ENCODE peak calls at places on chromosomes 13 and 19, in five cellular contexts. Z, F, N, B and K are unnamed samples.

GRCh38 chr19:38274734-38275133 is 10.4 kb downstream of the SPINT2 start:
- DNase-seq in Z (peak; percentile 61), F (peak; percentile 58), N (no peak), B (no peak), K (peak; percentile 52)

GRCh38 chr19:19204181-19204580 is 967 bp upstream of the NR2C2AP start:
- DNase-seq in Z (no peak), F (no peak), N (no peak), B (no peak), K (no peak)

GRCh38 chr13:73625562-73626339 is 508.5 kb downstream of the KLF12 start:
- DNase-seq in Z (no peak), F (no peak), N (no peak), B (no peak), K (no peak)

GRCh38 chr13:40974460-40975407 is 44.4 kb downstream of the ELF1 start:
- DNase-seq in Z (no peak), F (no peak), N (peak; percentile 51), B (no peak), K (peak; percentile 20)

GRCh38 chr19:43626838-43627237 is 7.4 kb upstream of the ZNF428 start:
- DNase-seq in Z (no peak), F (no peak), N (no peak), B (no peak), K (no peak)

GRCh38 chr13:22861958-22862466 is 318.8 kb upstream of the SGCG start:
- DNase-seq in Z (no peak), F (no peak), N (no peak), B (no peak), K (no peak)

GRCh38 chr19:38701455-38702063 is 42.7 kb downstream of the CAPN12 start:
- DNase-seq in Z (no peak), F (no peak), N (no peak), B (no peak), K (peak; percentile 61)

GRCh38 chr19:21158523-21159135 is 16.8 kb downstream of the ZNF431 start:
- DNase-seq in Z (no peak), F (no peak), N (no peak), B (no peak), K (no peak)

GRCh38 chr13:102191951-102192461 is 209.8 kb downstream of the FGF14 start:
- DNase-seq in Z (no peak), F (no peak), N (peak; percentile 4), B (no peak), K (no peak)

GRCh38 chr13:98386632-98387031 is 190.3 kb downstream of the STK24 start:
- DNase-seq in Z (no peak), F (no peak), N (no peak), B (no peak), K (no peak)

GRCh38 chr13:40910324-40911050 is 108.6 kb downstream of the ELF1 start:
- DNase-seq in Z (no peak), F (no peak), N (no peak), B (no peak), K (no peak)

GRCh38 chr19:34808566-34808965 is 35.6 kb upstream of the ZNF599 start:
- DNase-seq in Z (no peak), F (no peak), N (peak; percentile 13), B (no peak), K (no peak)

GRCh38 chr13:26722321-26722720 is 38.3 kb downstream of the GPR12 start:
- DNase-seq in Z (no peak), F (no peak), N (no peak), B (no peak), K (no peak)

GRCh38 chr19:33296473-33297060 is 5.8 kb downstream of the CEBPA start:
- DNase-seq in Z (no peak), F (no peak), N (no peak), B (no peak), K (no peak)

GRCh38 chr13:113874177-113874576 is 10.3 kb upstream of the GAS6 start:
- DNase-seq in Z (no peak), F (no peak), N (no peak), B (no peak), K (no peak)

GRCh38 chr19:10692673-10693264 is 8.5 kb upstream of the QTRT1 start:
- DNase-seq in Z (no peak), F (no peak), N (no peak), B (no peak), K (no peak)
- TF ChIP-seq POLR2AphosphoS5 in Z (no peak), F (no peak), N (no peak), B (no peak), K (no peak)

GRCh38 chr19:40549007-40549708 is 27.5 kb upstream of the SHKBP1 start:
- DNase-seq in Z (no peak), F (peak; percentile 42), N (peak; percentile 42), B (peak; percentile 72), K (peak; percentile 59)
- TF ChIP-seq POLR2A in Z (no peak), F (no peak), N (no peak), B (no peak), K (no peak)

GRCh38 chr19:47523473-47523872 is 8.6 kb upstream of the NAPA start:
- DNase-seq in Z (no peak), F (no peak), N (peak; percentile 65), B (no peak), K (peak; percentile 58)

GRCh38 chr19:47520839-47521238 is 6.0 kb upstream of the NAPA start:
- DNase-seq in Z (no peak), F (no peak), N (no peak), B (no peak), K (no peak)

GRCh38 chr19:47520343-47520806 is 5.5 kb upstream of the NAPA start:
- DNase-seq in Z (no peak), F (no peak), N (no peak), B (no peak), K (no peak)

GRCh38 chr19:47518854-47519253 is 4.0 kb upstream of the NAPA start:
- DNase-seq in Z (no peak), F (no peak), N (no peak), B (no peak), K (no peak)

DNA sequence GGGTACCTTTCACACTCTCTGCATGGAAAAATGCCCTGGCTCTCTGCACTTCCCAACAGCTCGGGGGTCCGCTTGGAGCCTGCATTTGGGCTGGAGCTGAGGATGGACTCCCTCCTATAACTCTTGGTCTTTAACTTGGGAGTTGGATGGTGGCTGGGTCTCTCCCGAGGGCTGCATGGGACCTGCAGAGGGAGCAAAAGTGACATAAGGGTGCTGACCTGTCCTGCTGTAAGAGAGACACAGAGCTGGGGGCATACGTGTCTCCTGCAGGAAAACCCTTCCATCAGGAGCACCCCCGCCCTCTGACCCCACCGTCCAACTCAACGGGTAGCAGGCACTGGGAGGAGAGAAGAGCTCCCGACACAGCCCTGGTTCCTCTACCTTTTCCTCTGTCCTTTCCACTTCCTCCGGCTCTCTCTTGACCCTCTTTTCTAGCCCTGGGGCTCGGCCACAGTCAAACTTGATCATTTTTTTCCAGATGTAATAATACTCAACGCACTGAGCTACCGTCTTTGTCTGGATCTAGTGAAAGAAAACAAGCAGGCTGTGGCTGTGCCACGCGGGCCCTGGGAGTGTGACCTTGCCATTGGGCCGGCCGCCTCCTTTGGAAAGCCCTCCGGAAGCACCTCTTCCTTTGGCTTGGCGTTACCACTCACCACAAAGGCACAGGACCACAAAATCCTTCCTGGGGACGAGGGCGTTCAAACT is 6.8 kb upstream of the NAPA start:
- DNase-seq in Z (no peak), F (no peak), N (no peak), B (no peak), K (no peak)
- H3K27me3 ChIP-seq in Z (no peaks in the 10 kb centered on the region), F (no peaks in the 10 kb centered on the region), N (no peaks in the 10 kb centered on the region), B (peaks cover 24% of the 10 kb centered on the region), K (no peaks in the 10 kb centered on the region)

GRCh38 chr13:75549262-75550158 is at the start of gene UCHL3:
- DNase-seq in Z (peak; percentile 91), F (peak; percentile 92), N (peak; percentile 95), B (peak; percentile 98), K (peak; percentile 98)
- TF ChIP-seq POLR2AphosphoS5 in Z (peak; percentile 74), F (peak; percentile 92), N (no peak), B (peak; percentile 81), K (peak; percentile 82)

GRCh38 chr13:106917024-106917491 is 349.1 kb upstream of the ARGLU1 start:
- DNase-seq in Z (no peak), F (no peak), N (no peak), B (no peak), K (no peak)

GRCh38 chr13:106919638-106920037 is 351.7 kb upstream of the ARGLU1 start:
- DNase-seq in Z (no peak), F (no peak), N (peak; percentile 99), B (no peak), K (no peak)

GRCh38 chr13:106916329-106916728 is 348.4 kb upstream of the ARGLU1 start:
- DNase-seq in Z (no peak), F (no peak), N (no peak), B (no peak), K (no peak)

GRCh38 chr13:106919093-106919492 is 351.2 kb upstream of the ARGLU1 start:
- DNase-seq in Z (no peak), F (no peak), N (no peak), B (no peak), K (no peak)

DNA sequence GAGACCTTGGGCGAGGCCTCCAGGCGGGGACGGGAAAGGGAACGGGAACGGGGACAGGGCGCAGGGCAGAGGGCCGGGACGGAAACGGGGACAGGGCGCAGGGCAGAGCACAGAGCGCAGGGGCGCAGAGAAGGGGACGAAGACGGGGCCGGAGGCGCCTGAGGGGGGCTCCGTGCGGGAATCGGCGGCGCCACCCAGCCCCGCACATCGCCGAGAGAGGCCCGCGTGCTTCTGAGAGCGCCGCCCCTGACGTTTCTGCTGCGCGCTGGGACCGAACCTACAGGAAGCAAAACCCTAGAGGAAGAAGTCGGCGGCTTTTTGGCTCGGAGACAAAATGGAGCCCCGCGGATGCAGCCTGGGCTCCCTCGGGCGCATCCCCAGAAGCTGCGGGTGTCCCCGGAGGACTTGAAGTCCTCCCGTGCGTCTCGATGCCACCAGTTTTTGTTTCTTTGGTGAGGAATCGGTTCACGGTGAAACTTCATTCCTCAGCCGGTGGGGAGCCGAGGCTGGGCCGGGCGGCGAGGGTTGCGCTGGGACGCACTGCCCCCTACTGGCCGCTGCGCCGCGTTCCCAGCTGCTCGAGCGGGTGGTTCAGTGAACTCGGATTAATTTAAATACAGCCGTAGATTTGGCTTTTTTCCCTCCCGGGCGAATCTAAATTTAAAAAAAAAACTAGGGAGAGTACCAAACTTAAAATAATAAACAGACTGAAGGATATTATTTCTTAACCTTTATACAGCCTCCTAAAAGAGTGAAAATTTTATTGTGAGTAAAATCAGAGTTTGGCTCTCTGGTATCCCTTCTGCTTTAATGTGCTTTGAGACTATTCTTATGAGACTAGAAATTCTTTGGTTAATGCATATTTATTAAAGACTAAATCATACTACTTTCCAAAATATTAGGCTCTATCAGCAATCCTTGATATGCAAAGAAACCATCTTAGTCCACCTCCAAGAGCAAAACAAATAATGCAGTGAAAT is 350.0 kb upstream of the ARGLU1 start:
- DNase-seq in Z (peak; percentile 51), F (peak; percentile 59), N (peak; percentile 91), B (peak; percentile 79), K (peak; percentile 78)
- TF ChIP-seq POLR2A in Z (no peak), F (no peak), N (peak; percentile 55), B (no peak), K (no peak)

GRCh38 chr19:53960187-53960586 is 2.5 kb upstream of the CACNG8 start:
- DNase-seq in Z (no peak), F (no peak), N (no peak), B (no peak), K (no peak)

GRCh38 chr19:53959176-53959757 is 3.5 kb upstream of the CACNG8 start:
- DNase-seq in Z (no peak), F (no peak), N (no peak), B (no peak), K (no peak)

GRCh38 chr19:53958168-53958571 is 4.6 kb upstream of the CACNG8 start:
- DNase-seq in Z (no peak), F (no peak), N (no peak), B (no peak), K (no peak)

GRCh38 chr19:53960886-53961285 is 1.9 kb upstream of the CACNG8 start:
- DNase-seq in Z (no peak), F (no peak), N (no peak), B (no peak), K (no peak)

GRCh38 chr19:53957448-53958167 is 5.1 kb upstream of the CACNG8 start:
- DNase-seq in Z (no peak), F (no peak), N (no peak), B (no peak), K (no peak)
- H3K27me3 ChIP-seq in Z (peaks cover 61% of the 10 kb centered on the region), F (peaks cover 19% of the 10 kb centered on the region), N (peaks cover 42% of the 10 kb centered on the region), B (peaks cover 95% of the 10 kb centered on the region), K (peaks cover 72% of the 10 kb centered on the region)